ENCODE peak calls at places on chromosomes 16 and 17, in four cellular contexts. O, L, F and W are unnamed samples. For H3K27me3, the result is how much of the 10 kb centered on the place peaks cover.

GRCh38 chr16:79104567-79104966 is 496.0 kb downstream of the MAF start:
- DNase-seq in O (no peak), L (no peak), F (no peak), W (no peak)

GRCh38 chr17:21258593-21258992 is 5.4 kb upstream of the NATD1 start:
- DNase-seq in O (no peak), L (no peak), F (no peak), W (no peak)

GRCh38 chr17:47934856-47935255 is 6.5 kb upstream of the PNPO start:
- DNase-seq in O (no peak), L (no peak), F (no peak), W (no peak)

GRCh38 chr17:37642706-37643105 is 540 bp downstream of the DDX52 start:
- DNase-seq in O (no peak), L (peak), F (no peak), W (no peak)

GRCh38 chr17:81210868-81211267 is 11.9 kb downstream of the CEP131 start:
- DNase-seq in O (no peak), L (no peak), F (no peak), W (no peak)

GRCh38 chr16:12417051-12417818 is 386.5 kb downstream of the CPPED1 start:
- DNase-seq in O (no peak), L (no peak), F (no peak), W (no peak)

GRCh38 chr16:3158014-3158497 is 23.2 kb downstream of the ZNF213 start:
- DNase-seq in O (no peak), L (peak), F (no peak), W (no peak)

GRCh38 chr16:2204727-2205103 is 539 bp upstream of the MLST8 start:
- DNase-seq in O (no peak), L (no peak), F (no peak), W (no peak)

GRCh38 chr17:77601054-77601979 is 357.2 kb upstream of the TNRC6C start:
- DNase-seq in O (peak), L (peak), F (no peak), W (peak)

GRCh38 chr16:19984136-19984535 is 89.6 kb downstream of the GPR139 start:
- DNase-seq in O (no peak), L (no peak), F (no peak), W (no peak)

GRCh38 chr17:51121620-51122472 is 1.2 kb upstream of the SPAG9 start:
- DNase-seq in O (peak), L (peak), F (peak), W (peak)

GRCh38 chr16:27598226-27598625 is 48.3 kb downstream of the KATNIP start:
- DNase-seq in O (no peak), L (no peak), F (no peak), W (no peak)

GRCh38 chr16:20262248-20262647 is 65.1 kb downstream of the GP2 start:
- DNase-seq in O (no peak), L (no peak), F (no peak), W (no peak)

GRCh38 chr17:34852614-34853013 is 108.6 kb downstream of the CCT6B start:
- DNase-seq in O (no peak), L (no peak), F (no peak), W (no peak)

DNA sequence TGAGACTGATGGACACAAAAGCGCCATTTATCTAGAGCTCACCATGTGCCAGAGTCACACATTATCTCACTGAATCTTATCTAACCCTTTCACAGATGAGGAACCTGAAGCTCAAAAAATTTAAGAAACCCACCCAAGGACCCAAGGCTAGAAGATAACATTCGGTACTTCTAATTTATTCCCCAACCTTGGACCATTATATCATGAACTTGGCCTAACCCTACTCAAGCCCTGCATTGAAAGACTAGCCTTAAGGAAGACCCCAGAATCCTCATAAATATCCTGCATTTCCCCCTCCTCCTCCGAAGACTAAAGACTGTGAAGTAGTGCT is 548 bp upstream of the DYNC1LI2 start:
- DNase-seq in O (no peak), L (no peak), F (no peak), W (no peak)
- TF ChIP-seq CTCF in O (peak), L (no peak), F (no peak), W (no peak)

DNA sequence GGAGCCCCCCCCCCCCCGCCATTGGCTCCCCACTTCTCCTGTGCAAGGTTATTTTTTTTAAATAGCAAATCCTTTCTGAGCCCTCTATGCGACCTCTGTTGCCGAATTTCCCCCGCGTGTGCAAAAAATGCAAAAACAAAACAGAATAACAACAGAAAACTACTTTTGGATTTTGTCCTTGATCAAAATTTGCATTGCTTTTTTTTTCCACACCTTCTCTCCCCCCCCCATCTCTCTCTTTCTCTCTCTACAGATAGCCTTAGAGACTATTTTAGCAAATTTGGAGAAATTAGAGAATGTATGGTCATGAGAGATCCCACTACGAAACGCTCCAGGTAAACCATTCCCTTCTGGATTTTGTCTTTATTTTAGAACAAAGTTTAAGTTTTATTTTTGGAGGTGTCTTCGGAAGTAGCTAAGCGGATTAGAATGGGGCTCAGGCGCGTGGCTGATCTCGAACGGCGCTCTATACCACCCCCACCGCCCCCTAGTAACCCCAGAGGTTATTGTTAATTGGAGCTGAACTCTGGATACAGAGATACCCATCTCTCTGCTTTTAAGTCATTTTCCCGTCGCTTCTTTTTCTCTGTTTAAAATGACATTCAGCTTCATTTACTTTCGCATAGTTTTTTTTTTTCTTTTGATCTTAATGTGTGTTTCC is 1.0 kb downstream of the MSI2 start:
- DNase-seq in O (no peak), L (peak), F (no peak), W (peak)
- H3K27me3 ChIP-seq in O (under half), L (under half), F (under half), W (under half)

GRCh38 chr17:65418622-65419021 is 142.8 kb downstream of the AXIN2 start:
- DNase-seq in O (no peak), L (no peak), F (no peak), W (no peak)
- TF ChIP-seq CTCF in O (peak), L (no peak), F (no peak), W (no peak)

GRCh38 chr17:41581366-41582060 is 5.2 kb downstream of the KRT14 start:
- DNase-seq in O (no peak), L (no peak), F (no peak), W (no peak)
- H3K27me3 ChIP-seq in O (under half), L (under half), F (under half), W (under half)

GRCh38 chr17:11296994-11297393 is 56.0 kb downstream of the SHISA6 start:
- DNase-seq in O (no peak), L (peak), F (no peak), W (no peak)
- TF ChIP-seq CTCF in O (peak), L (no peak), F (no peak), W (peak)

GRCh38 chr17:1227365-1227764 is 42.9 kb upstream of the BHLHA9 start:
- DNase-seq in O (no peak), L (no peak), F (no peak), W (no peak)

GRCh38 chr17:1226308-1226707 is 43.9 kb upstream of the BHLHA9 start:
- DNase-seq in O (no peak), L (no peak), F (no peak), W (no peak)

GRCh38 chr17:1228752-1229353 is 41.4 kb upstream of the BHLHA9 start:
- DNase-seq in O (no peak), L (peak), F (no peak), W (no peak)

GRCh38 chr17:1229354-1229890 is 40.8 kb upstream of the BHLHA9 start:
- DNase-seq in O (no peak), L (peak), F (no peak), W (peak)

GRCh38 chr17:1227917-1228751 is 42.1 kb upstream of the BHLHA9 start:
- DNase-seq in O (no peak), L (no peak), F (no peak), W (peak)
- H3K27me3 ChIP-seq in O (half or more), L (under half), F (under half), W (under half)

GRCh38 chr16:46688657-46689491 is at the start of gene VPS35:
- DNase-seq in O (peak), L (peak), F (peak), W (peak)
- TF ChIP-seq CTCF in O (peak), L (peak), F (peak), W (peak)